ENCODE peak calls at places on chromosomes 13 and 19, in six cellular contexts. One of them, this sample, is unnamed.

GRCh38 chr19:17512574-17512939 is 1.1 kb downstream of the PGLS start:
- DNase-seq in sigmoid colon: no peak
- DNase-seq in fibroblast of the aortic adventitia: no peak
- DNase-seq in A549: no peak
- DNase-seq in mucosa of descending colon: no peak
- DNase-seq in left ventricle myocardium inferior: no peak
- DNase-seq in this sample: no peak

GRCh38 chr19:3322199-3322978 is 44.0 kb upstream of the NFIC start:
- DNase-seq in mucosa of descending colon: no peak
- DNase-seq in sigmoid colon: no peak
- DNase-seq in fibroblast of the aortic adventitia: no peak
- DNase-seq in A549: no peak
- DNase-seq in left ventricle myocardium inferior: no peak
- DNase-seq in this sample: no peak

GRCh38 chr19:33477781-33478180 is 43.8 kb downstream of the PEPD start:
- DNase-seq in sigmoid colon: no peak
- DNase-seq in left ventricle myocardium inferior: no peak
- DNase-seq in A549: no peak
- DNase-seq in fibroblast of the aortic adventitia: no peak
- DNase-seq in mucosa of descending colon: no peak
- DNase-seq in this sample: no peak

GRCh38 chr19:38683393-38684077 is 36.1 kb downstream of the ACTN4 start:
- DNase-seq in A549: peak
- DNase-seq in sigmoid colon: peak
- DNase-seq in mucosa of descending colon: peak
- DNase-seq in fibroblast of the aortic adventitia: peak
- DNase-seq in left ventricle myocardium inferior: no peak
- DNase-seq in this sample: no peak

GRCh38 chr13:57629821-57630235 is 1.7 kb upstream of the PCDH17 start:
- DNase-seq in fibroblast of the aortic adventitia: peak
- DNase-seq in left ventricle myocardium inferior: peak
- DNase-seq in mucosa of descending colon: peak
- DNase-seq in sigmoid colon: peak
- DNase-seq in A549: no peak
- DNase-seq in this sample: peak

GRCh38 chr13:51928231-51928630 is 66.5 kb downstream of the CCDC70 start:
- DNase-seq in sigmoid colon: no peak
- DNase-seq in A549: no peak
- DNase-seq in fibroblast of the aortic adventitia: no peak
- DNase-seq in mucosa of descending colon: no peak
- DNase-seq in left ventricle myocardium inferior: no peak
- DNase-seq in this sample: no peak

GRCh38 chr13:78978381-78978998 is 319.5 kb upstream of the OBI1 start:
- DNase-seq in fibroblast of the aortic adventitia: peak
- DNase-seq in left ventricle myocardium inferior: no peak
- DNase-seq in mucosa of descending colon: no peak
- DNase-seq in A549: peak
- DNase-seq in sigmoid colon: no peak
- DNase-seq in this sample: peak

GRCh38 chr19:36081385-36081784 is 26.7 kb downstream of the WDR62 start:
- DNase-seq in left ventricle myocardium inferior: no peak
- DNase-seq in A549: no peak
- DNase-seq in sigmoid colon: no peak
- DNase-seq in fibroblast of the aortic adventitia: peak
- DNase-seq in mucosa of descending colon: no peak
- DNase-seq in this sample: no peak

GRCh38 chr19:40370997-40371801 is 18.8 kb downstream of the HIPK4 start:
- DNase-seq in mucosa of descending colon: no peak
- DNase-seq in fibroblast of the aortic adventitia: no peak
- DNase-seq in left ventricle myocardium inferior: no peak
- DNase-seq in sigmoid colon: no peak
- DNase-seq in A549: no peak
- DNase-seq in this sample: no peak

GRCh38 chr13:48233097-48233885 is at the start of gene ITM2B:
- DNase-seq in A549: peak
- DNase-seq in fibroblast of the aortic adventitia: peak
- DNase-seq in sigmoid colon: peak
- DNase-seq in left ventricle myocardium inferior: peak
- DNase-seq in mucosa of descending colon: peak
- DNase-seq in this sample: peak

GRCh38 chr13:28131646-28132045 is 6.7 kb upstream of the PAN3 start:
- DNase-seq in fibroblast of the aortic adventitia: no peak
- DNase-seq in sigmoid colon: no peak
- DNase-seq in A549: no peak
- DNase-seq in mucosa of descending colon: no peak
- DNase-seq in left ventricle myocardium inferior: no peak
- DNase-seq in this sample: no peak

GRCh38 chr13:98297043-98297442 is 120.0 kb upstream of the RNF113B start:
- DNase-seq in left ventricle myocardium inferior: no peak
- DNase-seq in sigmoid colon: no peak
- DNase-seq in fibroblast of the aortic adventitia: no peak
- DNase-seq in A549: no peak
- DNase-seq in mucosa of descending colon: no peak
- DNase-seq in this sample: no peak

GRCh38 chr19:35806597-35806996 is 6.0 kb downstream of the PRODH2 start:
- DNase-seq in A549: no peak
- DNase-seq in mucosa of descending colon: no peak
- DNase-seq in left ventricle myocardium inferior: no peak
- DNase-seq in fibroblast of the aortic adventitia: no peak
- DNase-seq in sigmoid colon: no peak
- DNase-seq in this sample: no peak

GRCh38 chr19:39090881-39091280 is 6.7 kb downstream of the ACP7 start:
- DNase-seq in left ventricle myocardium inferior: no peak
- DNase-seq in sigmoid colon: no peak
- DNase-seq in mucosa of descending colon: no peak
- DNase-seq in fibroblast of the aortic adventitia: no peak
- DNase-seq in A549: no peak
- DNase-seq in this sample: no peak

GRCh38 chr19:16449330-16449961 is 22.3 kb downstream of the EPS15L1 start:
- DNase-seq in fibroblast of the aortic adventitia: no peak
- DNase-seq in A549: no peak
- DNase-seq in left ventricle myocardium inferior: no peak
- DNase-seq in mucosa of descending colon: no peak
- DNase-seq in sigmoid colon: no peak
- DNase-seq in this sample: peak

GRCh38 chr19:41355802-41356201 is 2.1 kb upstream of the TGFB1 start:
- DNase-seq in A549: no peak
- DNase-seq in fibroblast of the aortic adventitia: no peak
- DNase-seq in mucosa of descending colon: no peak
- DNase-seq in left ventricle myocardium inferior: peak
- DNase-seq in sigmoid colon: no peak
- DNase-seq in this sample: no peak

GRCh38 chr19:27775395-27775794 is 1437.6 kb downstream of the UQCRFS1 start:
- DNase-seq in sigmoid colon: no peak
- DNase-seq in mucosa of descending colon: no peak
- DNase-seq in A549: no peak
- DNase-seq in fibroblast of the aortic adventitia: no peak
- DNase-seq in left ventricle myocardium inferior: no peak
- DNase-seq in this sample: no peak

GRCh38 chr13:36758345-36758744 is 60.7 kb upstream of the RFXAP start:
- DNase-seq in sigmoid colon: no peak
- DNase-seq in mucosa of descending colon: no peak
- DNase-seq in fibroblast of the aortic adventitia: no peak
- DNase-seq in left ventricle myocardium inferior: no peak
- DNase-seq in A549: no peak
- DNase-seq in this sample: no peak

GRCh38 chr13:110113284-110113764 is 193.6 kb downstream of the COL4A1 start:
- DNase-seq in fibroblast of the aortic adventitia: peak
- DNase-seq in mucosa of descending colon: no peak
- DNase-seq in sigmoid colon: no peak
- DNase-seq in A549: no peak
- DNase-seq in left ventricle myocardium inferior: no peak
- DNase-seq in this sample: no peak

GRCh38 chr13:86584301-86584700 is 785.1 kb upstream of the SLITRK6 start:
- DNase-seq in sigmoid colon: no peak
- DNase-seq in left ventricle myocardium inferior: no peak
- DNase-seq in mucosa of descending colon: no peak
- DNase-seq in fibroblast of the aortic adventitia: no peak
- DNase-seq in A549: no peak
- DNase-seq in this sample: no peak

GRCh38 chr19:1884291-1884718 is 991 bp downstream of the ABHD17A start:
- DNase-seq in left ventricle myocardium inferior: no peak
- DNase-seq in fibroblast of the aortic adventitia: no peak
- DNase-seq in sigmoid colon: no peak
- DNase-seq in mucosa of descending colon: peak
- DNase-seq in A549: no peak
- DNase-seq in this sample: no peak

GRCh38 chr19:19822148-19822429 is 539 bp upstream of the ZNF506 start:
- DNase-seq in A549: no peak
- DNase-seq in sigmoid colon: peak
- DNase-seq in mucosa of descending colon: no peak
- DNase-seq in fibroblast of the aortic adventitia: no peak
- DNase-seq in left ventricle myocardium inferior: no peak
- DNase-seq in this sample: no peak

GRCh38 chr19:709965-710714 is 1.4 kb downstream of the PALM start:
- DNase-seq in sigmoid colon: peak
- DNase-seq in mucosa of descending colon: no peak
- DNase-seq in A549: no peak
- DNase-seq in fibroblast of the aortic adventitia: peak
- DNase-seq in left ventricle myocardium inferior: peak
- DNase-seq in this sample: no peak

GRCh38 chr13:46994492-46994891 is 97.6 kb upstream of the HTR2A start:
- DNase-seq in fibroblast of the aortic adventitia: no peak
- DNase-seq in mucosa of descending colon: no peak
- DNase-seq in A549: no peak
- DNase-seq in sigmoid colon: no peak
- DNase-seq in left ventricle myocardium inferior: no peak
- DNase-seq in this sample: no peak

GRCh38 chr13:27264181-27264580 is 6.4 kb upstream of the RASL11A start:
- DNase-seq in left ventricle myocardium inferior: no peak
- DNase-seq in A549: no peak
- DNase-seq in fibroblast of the aortic adventitia: peak
- DNase-seq in mucosa of descending colon: no peak
- DNase-seq in sigmoid colon: no peak
- DNase-seq in this sample: no peak

GRCh38 chr13:27161980-27162379 is 9.6 kb downstream of the USP12 start:
- DNase-seq in mucosa of descending colon: no peak
- DNase-seq in left ventricle myocardium inferior: no peak
- DNase-seq in fibroblast of the aortic adventitia: no peak
- DNase-seq in A549: no peak
- DNase-seq in sigmoid colon: no peak
- DNase-seq in this sample: no peak

GRCh38 chr19:29410974-29411615 is 114.7 kb upstream of the VSTM2B start:
- DNase-seq in left ventricle myocardium inferior: no peak
- DNase-seq in mucosa of descending colon: no peak
- DNase-seq in sigmoid colon: no peak
- DNase-seq in fibroblast of the aortic adventitia: no peak
- DNase-seq in A549: no peak
- DNase-seq in this sample: no peak

GRCh38 chr13:78611040-78611439 is 7.7 kb upstream of the POU4F1 start:
- DNase-seq in A549: no peak
- DNase-seq in mucosa of descending colon: no peak
- DNase-seq in sigmoid colon: no peak
- DNase-seq in left ventricle myocardium inferior: no peak
- DNase-seq in fibroblast of the aortic adventitia: no peak
- DNase-seq in this sample: no peak

GRCh38 chr13:104326523-104326922 is 1260.3 kb upstream of the SLC10A2 start:
- DNase-seq in A549: no peak
- DNase-seq in fibroblast of the aortic adventitia: no peak
- DNase-seq in mucosa of descending colon: no peak
- DNase-seq in left ventricle myocardium inferior: no peak
- DNase-seq in sigmoid colon: no peak
- DNase-seq in this sample: no peak
- TF ChIP-seq CTCF in A549: no peak
- TF ChIP-seq CTCF in fibroblast of the aortic adventitia: no peak
- TF ChIP-seq CTCF in mucosa of descending colon: no peak
- TF ChIP-seq CTCF in left ventricle myocardium inferior: no peak
- TF ChIP-seq CTCF in sigmoid colon: no peak
- TF ChIP-seq CTCF in this sample: no peak

DNA sequence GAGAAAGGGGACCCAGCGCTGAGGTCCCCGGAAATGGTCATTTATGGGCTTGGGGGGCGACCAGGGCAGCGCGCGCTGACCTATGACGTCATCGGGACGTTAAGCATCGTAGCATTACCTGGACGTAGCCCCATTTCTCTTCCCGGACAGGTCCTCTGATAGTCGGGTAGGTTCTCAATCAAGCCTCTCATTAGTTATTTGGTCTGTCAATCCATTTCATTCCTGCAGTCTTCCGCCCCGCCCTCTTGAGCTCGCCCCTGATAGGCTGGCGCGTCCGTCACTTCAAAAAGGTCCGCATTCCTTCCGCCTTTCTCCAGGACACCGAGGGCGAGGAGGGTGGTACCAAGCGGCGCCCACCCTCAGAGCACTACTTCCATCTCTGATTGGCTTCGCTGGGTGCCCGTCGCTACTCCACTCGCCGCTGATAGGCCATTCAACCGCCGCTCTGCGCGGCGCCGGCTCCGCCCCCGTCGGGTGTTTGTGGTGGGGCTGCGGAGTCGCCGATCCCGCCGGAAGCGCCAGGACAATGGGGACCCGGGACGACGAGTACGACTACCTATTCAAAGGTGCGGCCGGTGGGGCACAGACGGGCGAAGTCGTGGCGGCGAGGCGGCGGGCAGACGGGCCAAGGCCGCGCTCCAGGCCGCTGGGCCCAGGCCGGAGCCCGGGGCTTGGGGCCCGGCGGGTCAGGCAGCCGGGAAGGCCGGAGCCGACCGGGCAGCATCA is at the start of gene RAB11B:
- DNase-seq in left ventricle myocardium inferior: peak
- DNase-seq in sigmoid colon: peak
- DNase-seq in fibroblast of the aortic adventitia: peak
- DNase-seq in mucosa of descending colon: peak
- DNase-seq in A549: peak
- DNase-seq in this sample: peak
- TF ChIP-seq CTCF in left ventricle myocardium inferior: no peak
- TF ChIP-seq CTCF in sigmoid colon: no peak
- TF ChIP-seq CTCF in fibroblast of the aortic adventitia: no peak
- TF ChIP-seq CTCF in mucosa of descending colon: no peak
- TF ChIP-seq CTCF in A549: no peak
- TF ChIP-seq CTCF in this sample: no peak

GRCh38 chr19:15195381-15195964 is 5.3 kb downstream of the NOTCH3 start:
- DNase-seq in mucosa of descending colon: peak
- DNase-seq in A549: peak
- DNase-seq in sigmoid colon: no peak
- DNase-seq in left ventricle myocardium inferior: peak
- DNase-seq in fibroblast of the aortic adventitia: peak
- DNase-seq in this sample: no peak
- TF ChIP-seq CTCF in mucosa of descending colon: no peak
- TF ChIP-seq CTCF in A549: no peak
- TF ChIP-seq CTCF in sigmoid colon: no peak
- TF ChIP-seq CTCF in left ventricle myocardium inferior: peak
- TF ChIP-seq CTCF in fibroblast of the aortic adventitia: no peak
- TF ChIP-seq CTCF in this sample: peak

GRCh38 chr13:23903906-23904280 is 6.6 kb upstream of the C1QTNF9B start:
- DNase-seq in fibroblast of the aortic adventitia: no peak
- DNase-seq in A549: no peak
- DNase-seq in mucosa of descending colon: no peak
- DNase-seq in sigmoid colon: no peak
- DNase-seq in left ventricle myocardium inferior: no peak
- DNase-seq in this sample: no peak

GRCh38 chr13:23901365-23901764 is 4.1 kb upstream of the C1QTNF9B start:
- DNase-seq in left ventricle myocardium inferior: no peak
- DNase-seq in fibroblast of the aortic adventitia: no peak
- DNase-seq in mucosa of descending colon: no peak
- DNase-seq in sigmoid colon: no peak
- DNase-seq in A549: no peak
- DNase-seq in this sample: no peak

GRCh38 chr13:23898101-23898500 is 799 bp upstream of the C1QTNF9B start:
- DNase-seq in fibroblast of the aortic adventitia: peak
- DNase-seq in A549: no peak
- DNase-seq in mucosa of descending colon: no peak
- DNase-seq in sigmoid colon: peak
- DNase-seq in left ventricle myocardium inferior: no peak
- DNase-seq in this sample: no peak

GRCh38 chr13:23902975-23903905 is 5.9 kb upstream of the C1QTNF9B start:
- DNase-seq in A549: no peak
- DNase-seq in fibroblast of the aortic adventitia: no peak
- DNase-seq in left ventricle myocardium inferior: no peak
- DNase-seq in mucosa of descending colon: no peak
- DNase-seq in sigmoid colon: no peak
- DNase-seq in this sample: no peak

GRCh38 chr13:23899555-23899954 is 2.3 kb upstream of the C1QTNF9B start:
- DNase-seq in A549: no peak
- DNase-seq in sigmoid colon: no peak
- DNase-seq in mucosa of descending colon: no peak
- DNase-seq in fibroblast of the aortic adventitia: peak
- DNase-seq in left ventricle myocardium inferior: no peak
- DNase-seq in this sample: no peak
- TF ChIP-seq CTCF in A549: peak
- TF ChIP-seq CTCF in sigmoid colon: no peak
- TF ChIP-seq CTCF in mucosa of descending colon: no peak
- TF ChIP-seq CTCF in fibroblast of the aortic adventitia: peak
- TF ChIP-seq CTCF in left ventricle myocardium inferior: peak
- TF ChIP-seq CTCF in this sample: peak

This sample was measured in GM10248.